ENCODE peak calls at places on chromosomes 16 and 17, in four cellular contexts. G is activated CD8-positive, alpha-beta T cell treated with anti-CD3 and anti-CD28 coated beads for 36 hours; B is A549; J is hepatocyte. C is an unnamed sample.
A peak's percentile ranks its signal among the peaks of the same experiment; 100 is the strongest.

GRCh38 chr16:70592106-70592571 is 54.2 kb upstream of the IL34 start:
- DNase-seq in G (no peak), B (no peak), J (peak; percentile 54), C (no peak)

GRCh38 chr16:56956756-56957155 is 5.0 kb upstream of the CETP start:
- DNase-seq in G (peak; percentile 54), B (no peak), J (no peak), C (no peak)

GRCh38 chr16:29943846-29944669 is 17.8 kb upstream of the TMEM219 start:
- DNase-seq in G (no peak), B (peak; percentile 85), J (peak; percentile 91), C (no peak)

GRCh38 chr17:57721967-57722703 is 23.0 kb downstream of the CCDC182 start:
- DNase-seq in G (no peak), B (no peak), J (no peak), C (no peak)

GRCh38 chr16:85081765-85082164 is 30.5 kb downstream of the CIBAR2 start:
- DNase-seq in G (no peak), B (no peak), J (no peak), C (no peak)

GRCh38 chr17:63682441-63682840 is 17.5 kb downstream of the LIMD2 start:
- DNase-seq in G (no peak), B (no peak), J (no peak), C (no peak)

GRCh38 chr17:77528516-77529327 is 388.0 kb downstream of the SEC14L1 start:
- DNase-seq in G (peak; percentile 66), B (no peak), J (peak; percentile 64), C (peak; percentile 67)

GRCh38 chr17:37598145-37598544 is 11.1 kb downstream of the SYNRG start:
- DNase-seq in G (no peak), B (no peak), J (no peak), C (no peak)

GRCh38 chr17:50708050-50709000 is 611 bp upstream of the ANKRD40 start:
- DNase-seq in G (no peak), B (no peak), J (no peak), C (no peak)

GRCh38 chr17:4998027-4998665 is 396 bp downstream of the KIF1C start:
- DNase-seq in G (peak; percentile 32), B (peak; percentile 36), J (no peak), C (peak; percentile 47)

GRCh38 chr17:82878545-82878944 is 38.7 kb upstream of the ZNF750 start:
- DNase-seq in G (no peak), B (no peak), J (no peak), C (no peak)

GRCh38 chr17:82875418-82875856 is 35.6 kb upstream of the ZNF750 start:
- DNase-seq in G (no peak), B (no peak), J (peak; percentile 72), C (no peak)

GRCh38 chr17:82876149-82876548 is 36.3 kb upstream of the ZNF750 start:
- DNase-seq in G (no peak), B (no peak), J (peak; percentile 72), C (no peak)

GRCh38 chr17:82879241-82879640 is 39.4 kb upstream of the ZNF750 start:
- DNase-seq in G (no peak), B (no peak), J (no peak), C (no peak)

DNA sequence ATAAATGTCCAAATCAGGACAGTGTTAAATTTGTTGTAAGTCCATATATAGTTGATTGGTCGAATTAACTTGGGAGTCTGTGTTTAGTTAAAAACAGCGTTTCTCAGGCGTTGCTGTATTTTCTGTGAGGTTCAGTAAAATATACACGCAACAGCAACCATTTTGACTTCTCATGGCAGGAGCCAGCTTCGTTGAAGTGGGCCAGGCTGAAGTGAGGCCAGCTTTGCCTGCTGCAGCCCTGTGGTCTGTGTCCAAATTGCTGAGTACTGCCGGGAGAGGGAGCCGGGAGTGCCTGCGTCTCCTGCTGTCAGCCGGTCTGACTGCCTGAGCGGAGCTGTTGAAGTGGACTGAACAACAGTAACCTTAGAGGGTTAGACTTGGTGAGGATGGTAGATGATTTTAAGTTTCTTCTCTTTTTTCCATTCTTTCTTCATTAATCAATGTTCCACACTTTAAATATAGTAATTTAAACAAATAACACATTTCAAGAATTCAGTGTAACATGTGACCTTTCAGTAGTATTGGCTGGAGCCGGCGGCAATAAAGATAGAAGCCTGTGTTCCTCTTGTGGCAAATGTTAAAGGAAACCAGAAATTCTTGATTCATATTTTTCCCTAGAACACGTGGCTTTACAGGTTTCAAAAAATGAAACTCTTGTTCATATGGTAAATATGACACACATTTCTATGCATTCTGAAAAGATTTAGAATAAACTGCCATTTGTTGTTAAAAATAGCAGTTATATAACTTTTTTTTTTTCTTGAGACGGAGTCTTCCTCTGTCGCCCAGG is 37.0 kb upstream of the ZNF750 start:
- DNase-seq in G (no peak), B (no peak), J (peak; percentile 83), C (peak; percentile 45)
- TF ChIP-seq CTCF in G (no peak), B (no peak), J (peak; percentile 50), C (peak; percentile 62)

DNA sequence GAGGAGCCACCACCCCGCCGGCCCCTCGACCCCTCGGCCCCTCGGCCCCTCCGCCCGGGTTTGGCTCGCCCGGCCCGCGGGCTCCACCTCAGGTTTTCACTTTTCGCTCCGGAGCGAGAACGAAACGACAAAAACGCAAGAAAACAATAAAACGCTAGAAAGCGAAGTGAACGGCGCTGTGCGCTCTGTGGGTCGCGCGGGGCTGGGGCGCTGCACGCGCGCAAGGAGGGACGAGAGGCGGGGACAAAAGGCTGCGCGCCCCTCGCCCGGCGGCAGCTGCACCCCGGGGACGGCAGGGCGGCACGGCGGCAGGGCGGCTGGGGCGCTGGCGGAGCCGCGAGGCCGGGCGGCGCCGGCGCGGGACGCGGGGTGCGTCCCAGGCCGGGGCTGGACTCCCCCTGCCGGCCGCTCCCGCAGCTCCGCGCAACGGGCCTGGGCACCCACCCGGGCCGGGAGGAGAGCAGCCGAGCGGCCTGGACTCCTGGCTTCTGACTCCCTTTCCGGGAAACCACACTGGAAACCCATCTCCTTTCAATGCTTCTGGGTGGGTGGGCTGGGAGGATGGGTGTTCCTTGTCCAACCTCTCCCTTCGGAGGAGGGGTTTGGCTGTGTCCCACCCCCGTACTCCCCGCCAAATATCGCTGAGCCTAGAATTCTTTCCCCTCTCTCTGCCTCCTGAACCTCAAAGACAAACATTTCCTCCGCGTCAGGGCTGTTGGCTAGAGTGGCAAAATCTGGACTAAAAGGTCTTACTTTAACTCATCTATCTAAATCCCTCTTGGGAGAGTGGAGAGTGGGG is 9.9 kb downstream of the TBX2 start:
- DNase-seq in G (no peak), B (peak; percentile 91), J (peak; percentile 91), C (no peak)
- TF ChIP-seq CTCF in G (no peak), B (peak; percentile 96), J (peak; percentile 43), C (peak; percentile 62)

GRCh38 chr17:9389116-9389515 is 186.5 kb downstream of the STX8 start:
- DNase-seq in G (peak; percentile 5), B (peak; percentile 40), J (peak; percentile 47), C (no peak)
- TF ChIP-seq CTCF in G (no peak), B (no peak), J (no peak), C (no peak)

DNA sequence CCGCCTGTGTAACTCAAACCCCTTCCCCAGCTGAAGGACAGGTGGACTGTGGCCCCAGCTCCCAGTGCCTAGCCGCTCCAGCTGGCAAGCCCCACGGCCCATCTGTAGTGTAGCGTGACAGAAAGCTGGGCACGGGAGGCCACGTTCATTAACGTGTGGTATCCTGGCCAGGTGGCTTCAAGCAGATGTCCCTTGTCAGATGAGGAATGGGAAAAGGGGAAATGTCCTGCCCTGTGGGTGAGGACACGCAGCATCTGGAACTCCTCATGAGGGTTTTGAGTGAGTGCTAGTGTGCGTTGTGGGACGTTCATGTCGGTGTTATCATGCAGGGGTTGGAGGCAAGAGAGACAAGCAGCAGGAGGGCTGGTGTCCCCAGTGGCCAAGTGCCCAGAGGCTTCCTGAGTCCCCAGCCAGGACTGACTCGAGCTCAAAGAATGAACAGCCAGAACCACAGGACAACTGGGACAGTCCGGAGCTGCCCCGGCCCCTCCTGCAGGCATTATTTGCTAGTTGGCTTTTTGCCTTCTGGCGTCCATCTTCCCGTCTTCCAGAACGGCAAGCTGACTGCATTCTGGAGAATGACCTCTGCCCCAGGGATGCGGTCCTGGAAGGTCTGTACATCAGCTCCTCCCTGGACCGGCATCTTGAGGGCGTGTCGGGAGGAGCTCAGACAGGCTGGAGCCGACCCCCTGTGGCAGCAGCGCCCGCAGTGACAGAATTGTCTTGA is 19.3 kb downstream of the KDM8 start:
- DNase-seq in G (no peak), B (no peak), J (no peak), C (no peak)
- TF ChIP-seq CTCF in G (no peak), B (no peak), J (no peak), C (no peak)

DNA sequence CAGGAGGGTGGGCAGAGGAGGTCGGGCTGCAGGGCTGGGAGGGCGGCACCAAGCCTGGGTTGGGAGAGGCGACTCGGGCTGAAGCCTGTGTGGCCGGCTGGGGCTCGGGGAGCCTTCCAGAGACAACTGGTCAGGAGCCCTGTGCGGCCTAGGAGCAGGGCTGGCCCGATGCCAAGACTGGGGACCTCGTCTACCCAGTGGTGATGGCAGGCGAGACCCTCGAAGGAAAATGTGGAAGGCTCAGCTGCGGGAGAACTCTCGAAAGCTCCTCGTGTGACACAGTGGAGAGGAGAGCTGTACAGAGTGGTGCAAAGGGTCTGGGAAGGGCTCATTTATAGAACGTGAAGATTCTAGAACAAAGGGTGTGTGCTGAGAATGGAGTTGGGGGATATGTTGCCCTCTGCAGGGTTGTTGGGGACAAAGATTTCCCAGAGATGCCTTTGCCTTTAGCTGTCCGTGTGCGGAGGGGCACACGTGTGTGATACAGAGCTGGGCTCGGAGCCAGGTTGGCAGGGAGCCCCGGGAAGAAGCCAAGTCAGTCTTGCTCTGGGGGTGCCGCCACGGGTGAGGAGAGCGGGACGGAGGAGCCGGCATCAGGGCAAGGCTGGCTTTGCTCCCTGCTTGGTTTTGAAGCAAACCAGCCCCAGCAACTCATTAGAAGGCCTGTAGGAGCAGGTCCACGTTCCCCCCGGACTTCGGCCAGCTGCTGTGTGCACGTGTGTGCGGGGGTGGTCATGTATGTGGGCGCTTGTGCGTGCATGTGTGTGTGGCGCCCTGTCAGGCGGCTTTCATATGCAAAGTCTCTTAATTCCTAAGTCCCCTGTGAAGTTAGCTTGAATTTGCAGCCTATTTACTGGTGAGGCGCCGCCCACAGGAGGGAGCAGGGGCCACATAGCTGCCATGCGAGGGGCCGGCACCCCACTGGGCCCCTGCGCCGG is 132.4 kb upstream of the CHMP6 start:
- DNase-seq in G (no peak), B (no peak), J (peak; percentile 67), C (no peak)
- TF ChIP-seq CTCF in G (no peak), B (peak; percentile 9), J (peak; percentile 35), C (no peak)

C was measured in neural crest cell.